ENCODE peak calls at places on chromosome 19, in four cellular contexts. C is ascending aorta, L is astrocyte, A is tibial nerve. X is an unnamed sample.

GRCh38 chr19:591099-591958 is 1.6 kb downstream of the HCN2 start:
- DNase-seq in C (no peak), L (no peak), A (no peak), X (no peak)

GRCh38 chr19:8552810-8553209 is 24.4 kb downstream of the MYO1F start:
- DNase-seq in C (no peak), L (peak; percentile 18), A (no peak), X (no peak)

GRCh38 chr19:3954107-3954506 is 16.8 kb downstream of the DAPK3 start:
- DNase-seq in C (no peak), L (no peak), A (no peak), X (no peak)

GRCh38 chr19:35015576-35016351 is 14.5 kb upstream of the SCN1B start:
- DNase-seq in C (no peak), L (peak; percentile 54), A (peak; percentile 40), X (no peak)

GRCh38 chr19:31328238-31328637 is 21.0 kb downstream of the TSHZ3 start:
- DNase-seq in C (no peak), L (no peak), A (no peak), X (no peak)

GRCh38 chr19:2333027-2333806 is 4.7 kb downstream of the SPPL2B start:
- DNase-seq in C (no peak), L (no peak), A (no peak), X (no peak)

GRCh38 chr19:3821156-3821555 is 35.0 kb upstream of the MATK start:
- DNase-seq in C (no peak), L (no peak), A (no peak), X (no peak)

GRCh38 chr19:7971553-7972520 is 28.4 kb upstream of the TIMM44 start:
- DNase-seq in C (no peak), L (no peak), A (no peak), X (no peak)

GRCh38 chr19:48587387-48587786 is 19.2 kb upstream of the SPACA4 start:
- DNase-seq in C (no peak), L (no peak), A (no peak), X (no peak)

GRCh38 chr19:947090-947706 is 21.4 kb downstream of the ARID3A start:
- DNase-seq in C (no peak), L (no peak), A (no peak), X (no peak)

GRCh38 chr19:29873024-29873800 is 61.4 kb downstream of the CCNE1 start:
- DNase-seq in C (peak; percentile 68), L (no peak), A (no peak), X (no peak)

GRCh38 chr19:15629003-15629880 is 11.5 kb upstream of the CYP4F3 start:
- DNase-seq in C (peak; percentile 86), L (peak; percentile 2), A (peak; percentile 72), X (peak; percentile 45)

GRCh38 chr19:58558066-58558622 is at the start of gene UBE2M:
- DNase-seq in C (peak; percentile 85), L (peak; percentile 31), A (no peak), X (no peak)

GRCh38 chr19:58578430-58578925 is 5.3 kb upstream of the MZF1 start:
- DNase-seq in C (peak; percentile 34), L (no peak), A (no peak), X (no peak)

GRCh38 chr19:50024719-50025021 is 502 bp downstream of the VRK3 start:
- DNase-seq in C (no peak), L (no peak), A (no peak), X (no peak)

GRCh38 chr19:2049741-2050348 is 1.2 kb downstream of the MKNK2 start:
- DNase-seq in C (peak; percentile 92), L (peak; percentile 64), A (peak; percentile 80), X (peak; percentile 51)

GRCh38 chr19:47427241-47428176 is 8.2 kb upstream of the MEIS3 start:
- DNase-seq in C (no peak), L (peak; percentile 25), A (peak; percentile 22), X (peak; percentile 44)

GRCh38 chr19:2867025-2867991 is at the start of gene ZNF556:
- DNase-seq in C (no peak), L (no peak), A (no peak), X (peak; percentile 90)

GRCh38 chr19:50329146-50329925 is at the start of gene KCNC3:
- DNase-seq in C (peak; percentile 98), L (peak; percentile 72), A (peak; percentile 90), X (peak; percentile 67)

GRCh38 chr19:56837492-56837891 is 3.0 kb downstream of the PEG3 start:
- DNase-seq in C (peak; percentile 86), L (no peak), A (peak; percentile 46), X (no peak)

GRCh38 chr19:44645407-44646048 is 1.8 kb downstream of the PVR start:
- DNase-seq in C (no peak), L (no peak), A (no peak), X (no peak)

GRCh38 chr19:7993560-7993959 is 11.9 kb downstream of the ELAVL1 start:
- DNase-seq in C (no peak), L (no peak), A (no peak), X (no peak)

GRCh38 chr19:49395581-49396407 is 7.7 kb downstream of the KASH5 start:
- DNase-seq in C (no peak), L (no peak), A (no peak), X (peak; percentile 50)

GRCh38 chr19:48480151-48480475 is 10.9 kb downstream of the CYTH2 start:
- DNase-seq in C (peak; percentile 84), L (no peak), A (peak; percentile 38), X (no peak)

GRCh38 chr19:19137556-19138109 is 645 bp downstream of the TMEM161A start:
- DNase-seq in C (no peak), L (no peak), A (no peak), X (no peak)

GRCh38 chr19:1851581-1852293 is 3.5 kb upstream of the REXO1 start:
- DNase-seq in C (no peak), L (no peak), A (no peak), X (no peak)

GRCh38 chr19:58561373-58562125 is 3.1 kb upstream of the UBE2M start:
- DNase-seq in C (no peak), L (no peak), A (no peak), X (no peak)

GRCh38 chr19:29098863-29099481 is 114.0 kb downstream of the UQCRFS1 start:
- DNase-seq in C (peak; percentile 80), L (no peak), A (peak; percentile 54), X (peak; percentile 41)

GRCh38 chr19:8238251-8238650 is 29.1 kb downstream of the CERS4 start:
- DNase-seq in C (no peak), L (no peak), A (no peak), X (peak; percentile 53)

GRCh38 chr19:7970716-7971448 is 27.4 kb upstream of the TIMM44 start:
- DNase-seq in C (no peak), L (no peak), A (no peak), X (peak; percentile 31)

GRCh38 chr19:53034948-53035675 is 9.4 kb upstream of the ERVV-2 start:
- DNase-seq in C (no peak), L (no peak), A (no peak), X (peak; percentile 17)

GRCh38 chr19:40584007-40584406 is 7.3 kb downstream of the SHKBP1 start:
- DNase-seq in C (no peak), L (no peak), A (no peak), X (peak; percentile 45)

GRCh38 chr19:33906578-33907335 is 110.1 kb downstream of the KCTD15 start:
- DNase-seq in C (no peak), L (peak; percentile 34), A (no peak), X (peak; percentile 54)

GRCh38 chr19:52190679-52191293 is 934 bp downstream of the PPP2R1A start:
- DNase-seq in C (no peak), L (peak; percentile 40), A (no peak), X (peak; percentile 12)

GRCh38 chr19:49355890-49356289 is 6.3 kb downstream of the TEAD2 start:
- DNase-seq in C (no peak), L (no peak), A (no peak), X (no peak)

GRCh38 chr19:50415661-50416033 is 3.1 kb upstream of the SPIB start:
- DNase-seq in C (no peak), L (no peak), A (no peak), X (no peak)

GRCh38 chr19:8085606-8086464 is 33.3 kb downstream of the CCL25 start:
- DNase-seq in C (no peak), L (no peak), A (no peak), X (no peak)

GRCh38 chr19:17871878-17872250 is at the start of gene SLC5A5:
- DNase-seq in C (no peak), L (no peak), A (no peak), X (no peak)
- H3K4me3 ChIP-seq in C (peak within 1 kb of the TSS; percentile 8), L (no peak within 1 kb of the TSS), A (no peak within 1 kb of the TSS), X (no peak within 1 kb of the TSS)

DNA sequence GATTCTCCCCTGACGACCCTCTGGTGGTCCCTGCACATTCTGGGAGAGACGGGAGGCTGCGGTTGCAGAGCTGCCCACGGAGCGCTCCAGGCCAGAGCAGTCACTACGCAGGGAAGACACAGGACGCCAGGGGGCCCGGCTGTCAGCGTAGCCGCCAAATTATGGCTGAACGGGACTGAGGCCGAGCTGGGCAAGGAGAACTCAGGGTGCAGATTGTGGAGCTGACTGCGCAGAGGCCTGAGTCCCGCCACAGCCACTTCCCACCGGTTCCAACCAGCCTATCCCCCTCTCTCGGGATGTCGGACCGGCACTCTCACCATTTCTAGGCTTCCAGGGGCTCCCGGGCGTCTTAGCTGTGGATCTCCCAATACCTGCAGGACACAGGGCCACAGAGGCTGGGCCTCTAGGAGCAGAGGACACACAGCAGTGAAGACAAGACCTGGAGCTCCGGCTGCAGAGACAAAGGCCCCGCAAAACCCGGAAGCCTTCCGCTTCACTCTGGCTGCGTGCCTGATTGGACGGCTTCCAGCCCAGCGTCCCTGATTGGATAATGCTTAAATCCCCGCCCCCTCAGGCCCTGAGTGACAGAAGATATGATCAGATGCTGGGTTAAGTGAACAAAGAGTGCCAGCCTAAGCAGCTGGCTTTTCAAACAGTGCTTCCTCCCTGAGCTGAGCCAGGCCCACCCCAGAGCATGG is at the start of gene ZNF737:
- DNase-seq in C (peak; percentile 98), L (peak; percentile 90), A (peak; percentile 95), X (peak; percentile 87)
- TF ChIP-seq CTCF in C (peak; percentile 29), L (no peak), A (no peak), X (peak; percentile 45)

DNA sequence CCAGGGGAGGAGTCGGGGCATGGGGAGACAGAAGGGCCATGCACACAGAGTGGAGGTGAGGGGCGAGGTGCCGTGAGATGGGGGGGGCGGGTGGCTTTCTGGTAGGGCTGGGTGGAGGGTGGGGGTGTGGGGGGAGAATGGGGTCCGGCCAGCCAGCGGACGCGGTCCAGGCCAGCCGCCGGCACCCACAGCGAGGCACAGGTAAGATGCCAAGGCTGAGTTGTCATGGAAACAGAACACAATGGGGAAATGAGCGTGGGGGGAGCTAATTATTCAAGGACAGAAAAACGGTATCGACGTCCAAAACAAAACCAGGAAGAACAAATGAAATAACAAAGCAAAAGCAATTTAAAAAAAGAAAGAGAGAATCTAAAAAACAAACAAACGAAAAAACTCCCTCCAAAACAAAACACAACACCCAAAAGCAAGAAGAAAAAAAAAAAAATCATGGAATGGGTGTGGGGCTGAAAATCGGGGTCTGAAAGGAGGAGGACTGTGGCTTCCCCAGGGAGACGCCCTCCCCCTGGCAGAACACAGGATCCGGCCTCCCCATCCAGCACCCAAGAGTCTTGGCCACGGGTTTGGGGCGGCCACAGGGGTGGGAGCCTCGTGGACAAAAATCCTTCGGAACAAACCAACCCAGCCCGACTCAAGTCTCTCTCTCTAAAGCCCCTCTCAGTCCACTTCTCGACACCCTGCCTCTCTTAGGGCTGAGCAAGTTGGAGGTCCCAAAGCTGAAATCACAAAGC is 92.5 kb downstream of the PTPRS start:
- DNase-seq in C (no peak), L (no peak), A (no peak), X (no peak)
- H3K27me3 ChIP-seq in C (no peaks in the 10 kb centered on the region), L (no peaks in the 10 kb centered on the region), A (no peaks in the 10 kb centered on the region), X (peaks cover 2% of the 10 kb centered on the region)

DNA sequence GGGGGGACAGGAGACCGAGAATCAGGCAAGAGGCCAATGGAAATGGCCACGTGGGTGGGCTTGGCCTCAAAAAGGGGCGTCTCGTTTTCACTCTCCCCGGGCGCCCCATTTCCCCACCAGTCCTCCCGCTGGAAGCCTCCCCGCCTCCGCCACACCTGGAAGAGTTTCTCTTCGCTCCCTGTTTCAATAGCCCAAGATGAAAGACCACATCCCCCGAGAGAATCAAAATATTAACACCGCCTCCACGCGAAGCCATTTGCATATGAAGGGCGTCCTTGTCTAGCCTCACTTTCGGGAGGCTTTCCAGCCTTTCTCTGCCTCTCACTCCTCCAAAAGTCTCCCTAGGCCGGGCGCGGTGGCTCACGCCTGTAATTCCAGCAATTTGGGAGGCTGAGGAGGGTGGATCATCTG is 691 bp upstream of the OLFM2 start:
- DNase-seq in C (no peak), L (no peak), A (no peak), X (no peak)
- H3K4me3 ChIP-seq in C (no peak overlapping the region), L (no peak overlapping the region), A (no peak overlapping the region), X (no peak overlapping the region)